ENCODE peak calls at places on chromosomes 2 and 18, in eight cellular contexts. A is body of pancreas; T is Peyer's patch; U is CD8-positive, alpha-beta T cell; C is CD8-positive, alpha-beta memory T cell; G is psoas muscle; Q is right cardiac atrium; J is CD4-positive, alpha-beta memory T cell. Z is an unnamed sample.

GRCh38 chr2:231294578-231295362 is 96.3 kb downstream of the ARMC9 start:
- DNase-seq in A (no peak), T (no peak), U (no peak), C (no peak), G (no peak), Q (no peak), J (no peak), Z (no peak)

GRCh38 chr2:221640686-221641085 is 68.6 kb upstream of the EPHA4 start:
- DNase-seq in A (no peak), T (no peak), U (no peak), C (no peak), G (no peak), Q (no peak), J (no peak), Z (no peak)

GRCh38 chr2:152098033-152098797 is 629 bp downstream of the CACNB4 start:
- DNase-seq in A (peak), T (no peak), U (no peak), C (no peak), G (peak), Q (peak), J (no peak), Z (no peak)

GRCh38 chr2:238247841-238248440 is 8.1 kb upstream of the HES6 start:
- DNase-seq in A (no peak), T (no peak), U (no peak), C (no peak), G (peak), Q (peak), J (no peak), Z (no peak)

GRCh38 chr2:10305715-10306114 is 3.0 kb downstream of the HPCAL1 start:
- DNase-seq in A (peak), T (peak), U (peak), C (no peak), G (no peak), Q (no peak), J (no peak), Z (peak)

GRCh38 chr2:229407170-229407569 is 136.1 kb upstream of the PID1 start:
- DNase-seq in A (peak), T (peak), U (no peak), C (no peak), G (peak), Q (peak), J (no peak), Z (no peak)

GRCh38 chr2:168155680-168156079 is 91.7 kb downstream of the STK39 start:
- DNase-seq in A (no peak), T (no peak), U (no peak), C (no peak), G (no peak), Q (no peak), J (no peak), Z (no peak)

GRCh38 chr2:238220892-238221521 is 17.5 kb upstream of the ILKAP start:
- DNase-seq in A (no peak), T (no peak), U (no peak), C (no peak), G (no peak), Q (peak), J (no peak), Z (no peak)

GRCh38 chr2:72990695-72991438 is 73.5 kb downstream of the EMX1 start:
- DNase-seq in A (no peak), T (no peak), U (no peak), C (no peak), G (no peak), Q (no peak), J (no peak), Z (no peak)

GRCh38 chr2:127361929-127362328 is 25.8 kb downstream of the MAP3K2 start:
- DNase-seq in A (no peak), T (no peak), U (no peak), C (no peak), G (no peak), Q (no peak), J (no peak), Z (no peak)

GRCh38 chr2:118430510-118431187 is 342.4 kb downstream of the INSIG2 start:
- DNase-seq in A (no peak), T (no peak), U (no peak), C (no peak), G (no peak), Q (no peak), J (no peak), Z (no peak)

GRCh38 chr2:179817181-179817841 is 44.1 kb downstream of the ZNF385B start:
- DNase-seq in A (no peak), T (no peak), U (no peak), C (no peak), G (no peak), Q (no peak), J (no peak), Z (no peak)
- H3K27ac ChIP-seq in A (no peak), T (no peak), U (no peak), C (no peak), G (no peak), Q (no peak), J (no peak), Z (no peak)

GRCh38 chr2:190379249-190379964 is 28.7 kb upstream of the MFSD6 start:
- DNase-seq in A (no peak), T (no peak), U (no peak), C (no peak), G (no peak), Q (peak), J (no peak), Z (no peak)
- H3K27ac ChIP-seq in A (no peak), T (no peak), U (no peak), C (no peak), G (no peak), Q (peak), J (no peak), Z (no peak)

DNA sequence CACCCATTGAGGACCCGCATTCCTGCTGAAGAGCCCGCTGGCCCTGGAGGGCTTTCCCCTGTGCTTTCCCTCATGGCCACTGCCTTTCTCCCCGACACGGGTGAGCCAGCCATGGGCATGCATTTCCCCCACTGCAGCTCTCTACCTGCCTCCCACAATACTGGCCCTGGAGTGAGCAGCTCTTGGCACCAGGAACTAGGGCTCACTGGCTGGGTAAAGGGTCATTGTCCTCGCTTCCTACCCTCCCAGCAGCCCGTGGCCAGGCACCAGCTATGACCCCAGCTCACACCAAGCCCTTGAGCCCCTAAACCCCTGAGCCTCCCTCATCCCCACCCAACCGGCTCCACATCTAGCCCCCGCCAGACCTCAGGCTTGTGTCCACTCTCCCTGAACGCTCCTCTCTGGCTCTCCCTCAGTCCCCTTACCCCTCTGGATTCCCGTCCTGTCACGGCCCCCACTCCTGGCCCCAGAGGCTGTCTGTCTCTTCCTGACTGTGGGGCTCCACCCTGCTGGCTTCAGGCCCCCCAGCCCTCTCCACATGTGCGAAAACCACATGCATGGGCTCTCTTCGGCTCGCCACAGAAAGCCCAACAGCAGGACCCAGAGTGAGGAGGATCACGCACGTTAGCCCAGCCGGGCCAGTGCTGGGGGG is 199.8 kb downstream of the ZFP36L2 start:
- DNase-seq in A (no peak), T (no peak), U (no peak), C (no peak), G (no peak), Q (peak), J (no peak), Z (no peak)
- H3K27ac ChIP-seq in A (no peak), T (no peak), U (no peak), C (no peak), G (no peak), Q (peak), J (no peak), Z (no peak)

GRCh38 chr18:34821669-34822210 is 111.6 kb downstream of the DTNA start:
- DNase-seq in A (no peak), T (no peak), U (no peak), C (no peak), G (no peak), Q (no peak), J (no peak), Z (no peak)
- H3K27ac ChIP-seq in A (no peak), T (no peak), U (no peak), C (no peak), G (no peak), Q (no peak), J (no peak), Z (no peak)

Z was measured in naive thymus-derived CD4-positive, alpha-beta T cell.